ENCODE peak calls at places on chromosomes 4 and X, in six cellular contexts. One of them, this sample, is unnamed.
A peak's percentile ranks its signal among the peaks of the same experiment; 100 is the strongest.

GRCh38 chr4:91838181-91838861 is 465.4 kb upstream of the GRID2 start:
- DNase-seq in substantia nigra: no peak
- DNase-seq in sciatic nerve: no peak
- DNase-seq in NCI-H2171: no peak
- DNase-seq in mammary epithelial cell: no peak
- DNase-seq in HFF-Myc: no peak
- DNase-seq in this sample: no peak

GRCh38 chrX:1249101-1249887 is 19.3 kb upstream of the CSF2RA start:
- DNase-seq in substantia nigra: no peak
- DNase-seq in HFF-Myc: peak; percentile 70
- DNase-seq in mammary epithelial cell: no peak
- DNase-seq in NCI-H2171: no peak
- DNase-seq in sciatic nerve: peak; percentile 67
- DNase-seq in this sample: no peak

GRCh38 chr4:112552668-112553067 is 36.7 kb upstream of the NEUROG2 start:
- DNase-seq in HFF-Myc: peak; percentile 26
- DNase-seq in mammary epithelial cell: peak; percentile 60
- DNase-seq in substantia nigra: no peak
- DNase-seq in NCI-H2171: no peak
- DNase-seq in sciatic nerve: no peak
- DNase-seq in this sample: no peak

GRCh38 chrX:115332832-115333231 is 43.3 kb downstream of the LUZP4 start:
- DNase-seq in substantia nigra: no peak
- DNase-seq in mammary epithelial cell: no peak
- DNase-seq in NCI-H2171: no peak
- DNase-seq in sciatic nerve: no peak
- DNase-seq in HFF-Myc: no peak
- DNase-seq in this sample: no peak

GRCh38 chr4:5460106-5460801 is 248.1 kb downstream of the EVC2 start:
- DNase-seq in substantia nigra: no peak
- DNase-seq in mammary epithelial cell: no peak
- DNase-seq in NCI-H2171: no peak
- DNase-seq in sciatic nerve: no peak
- DNase-seq in HFF-Myc: no peak
- DNase-seq in this sample: peak; percentile 12

GRCh38 chr4:14168919-14169318 is 541.4 kb upstream of the BOD1L1 start:
- DNase-seq in NCI-H2171: no peak
- DNase-seq in sciatic nerve: peak; percentile 68
- DNase-seq in HFF-Myc: peak; percentile 43
- DNase-seq in mammary epithelial cell: peak; percentile 96
- DNase-seq in substantia nigra: no peak
- DNase-seq in this sample: no peak

GRCh38 chr4:31366041-31366440 is 645.9 kb downstream of the PCDH7 start:
- DNase-seq in sciatic nerve: no peak
- DNase-seq in HFF-Myc: no peak
- DNase-seq in substantia nigra: no peak
- DNase-seq in NCI-H2171: no peak
- DNase-seq in mammary epithelial cell: peak; percentile 10
- DNase-seq in this sample: no peak

GRCh38 chr4:128516568-128516967 is 229.0 kb upstream of the PGRMC2 start:
- DNase-seq in mammary epithelial cell: no peak
- DNase-seq in NCI-H2171: no peak
- DNase-seq in sciatic nerve: no peak
- DNase-seq in substantia nigra: no peak
- DNase-seq in HFF-Myc: peak; percentile 90
- DNase-seq in this sample: no peak

GRCh38 chr4:1727117-1728031 is 6.1 kb downstream of the TACC3 start:
- DNase-seq in NCI-H2171: no peak
- DNase-seq in substantia nigra: no peak
- DNase-seq in mammary epithelial cell: peak; percentile 91
- DNase-seq in HFF-Myc: peak; percentile 65
- DNase-seq in sciatic nerve: peak; percentile 76
- DNase-seq in this sample: no peak

GRCh38 chrX:103461156-103461555 is 58.1 kb downstream of the RAB40A start:
- DNase-seq in substantia nigra: no peak
- DNase-seq in mammary epithelial cell: no peak
- DNase-seq in NCI-H2171: no peak
- DNase-seq in sciatic nerve: no peak
- DNase-seq in HFF-Myc: no peak
- DNase-seq in this sample: no peak

GRCh38 chr4:91322961-91323360 is 980.8 kb upstream of the GRID2 start:
- DNase-seq in HFF-Myc: no peak
- DNase-seq in substantia nigra: no peak
- DNase-seq in sciatic nerve: no peak
- DNase-seq in NCI-H2171: no peak
- DNase-seq in mammary epithelial cell: no peak
- DNase-seq in this sample: no peak

GRCh38 chr4:7330811-7331681 is 103.7 kb downstream of the PSAPL1 start:
- DNase-seq in NCI-H2171: no peak
- DNase-seq in mammary epithelial cell: no peak
- DNase-seq in sciatic nerve: no peak
- DNase-seq in HFF-Myc: no peak
- DNase-seq in substantia nigra: no peak
- DNase-seq in this sample: no peak

GRCh38 chr4:119103263-119103662 is 32.4 kb upstream of the MYOZ2 start:
- DNase-seq in sciatic nerve: no peak
- DNase-seq in HFF-Myc: peak; percentile 96
- DNase-seq in substantia nigra: no peak
- DNase-seq in NCI-H2171: no peak
- DNase-seq in mammary epithelial cell: peak; percentile 96
- DNase-seq in this sample: no peak

GRCh38 chrX:20284444-20284843 is 17.7 kb upstream of the RPS6KA3 start:
- DNase-seq in HFF-Myc: no peak
- DNase-seq in sciatic nerve: no peak
- DNase-seq in NCI-H2171: no peak
- DNase-seq in substantia nigra: no peak
- DNase-seq in mammary epithelial cell: no peak
- DNase-seq in this sample: no peak

GRCh38 chrX:104253567-104254441 is 929 bp downstream of the ESX1 start:
- DNase-seq in mammary epithelial cell: peak; percentile 0
- DNase-seq in NCI-H2171: no peak
- DNase-seq in HFF-Myc: no peak
- DNase-seq in sciatic nerve: no peak
- DNase-seq in substantia nigra: no peak
- DNase-seq in this sample: no peak

GRCh38 chr4:8893624-8894423 is 22.2 kb upstream of the HMX1 start:
- DNase-seq in NCI-H2171: no peak
- DNase-seq in substantia nigra: no peak
- DNase-seq in HFF-Myc: no peak
- DNase-seq in sciatic nerve: no peak
- DNase-seq in mammary epithelial cell: no peak
- DNase-seq in this sample: no peak

GRCh38 chr4:47122592-47123291 is 91.4 kb downstream of the GABRB1 start:
- DNase-seq in substantia nigra: peak; percentile 52
- DNase-seq in NCI-H2171: peak; percentile 16
- DNase-seq in sciatic nerve: peak; percentile 54
- DNase-seq in mammary epithelial cell: peak; percentile 58
- DNase-seq in HFF-Myc: peak; percentile 44
- DNase-seq in this sample: peak; percentile 83

GRCh38 chrX:22159071-22159470 is 113.6 kb upstream of the CBLL2 start:
- DNase-seq in sciatic nerve: no peak
- DNase-seq in HFF-Myc: no peak
- DNase-seq in NCI-H2171: no peak
- DNase-seq in substantia nigra: no peak
- DNase-seq in mammary epithelial cell: peak; percentile 31
- DNase-seq in this sample: no peak

GRCh38 chr4:87932718-87933136 is 42.8 kb upstream of the SPP1 start:
- DNase-seq in HFF-Myc: no peak
- DNase-seq in mammary epithelial cell: no peak
- DNase-seq in sciatic nerve: no peak
- DNase-seq in substantia nigra: no peak
- DNase-seq in NCI-H2171: no peak
- DNase-seq in this sample: no peak

GRCh38 chr4:168021666-168022065 is 70.7 kb upstream of the ANXA10 start:
- DNase-seq in NCI-H2171: no peak
- DNase-seq in sciatic nerve: no peak
- DNase-seq in mammary epithelial cell: peak; percentile 56
- DNase-seq in substantia nigra: no peak
- DNase-seq in HFF-Myc: no peak
- DNase-seq in this sample: no peak

GRCh38 chr4:180947421-180947820 is 1295.8 kb upstream of the TENM3 start:
- DNase-seq in substantia nigra: no peak
- DNase-seq in HFF-Myc: no peak
- DNase-seq in sciatic nerve: no peak
- DNase-seq in mammary epithelial cell: peak; percentile 39
- DNase-seq in NCI-H2171: no peak
- DNase-seq in this sample: no peak

GRCh38 chrX:22095306-22095705 is 63.2 kb downstream of the PHEX start:
- DNase-seq in sciatic nerve: peak; percentile 57
- DNase-seq in substantia nigra: no peak
- DNase-seq in HFF-Myc: no peak
- DNase-seq in NCI-H2171: no peak
- DNase-seq in mammary epithelial cell: no peak
- DNase-seq in this sample: no peak

GRCh38 chr4:80228460-80228859 is 31.2 kb downstream of the PRDM8 start:
- DNase-seq in NCI-H2171: no peak
- DNase-seq in mammary epithelial cell: no peak
- DNase-seq in sciatic nerve: no peak
- DNase-seq in HFF-Myc: no peak
- DNase-seq in substantia nigra: no peak
- DNase-seq in this sample: no peak

GRCh38 chr4:15754323-15754722 is 23.8 kb upstream of the CD38 start:
- DNase-seq in substantia nigra: no peak
- DNase-seq in NCI-H2171: no peak
- DNase-seq in HFF-Myc: no peak
- DNase-seq in sciatic nerve: no peak
- DNase-seq in mammary epithelial cell: no peak
- DNase-seq in this sample: no peak

GRCh38 chr4:145808848-145809512 is 129.0 kb downstream of the C4orf51 start:
- DNase-seq in mammary epithelial cell: no peak
- DNase-seq in substantia nigra: no peak
- DNase-seq in HFF-Myc: no peak
- DNase-seq in NCI-H2171: no peak
- DNase-seq in sciatic nerve: no peak
- DNase-seq in this sample: no peak

GRCh38 chrX:43676960-43677582 is 21.0 kb downstream of the MAOA start:
- DNase-seq in HFF-Myc: no peak
- DNase-seq in mammary epithelial cell: peak; percentile 6
- DNase-seq in sciatic nerve: no peak
- DNase-seq in substantia nigra: no peak
- DNase-seq in NCI-H2171: no peak
- DNase-seq in this sample: no peak

GRCh38 chrX:101595739-101596419 is 21.9 kb downstream of the ARMCX6 start:
- DNase-seq in HFF-Myc: peak; percentile 33
- DNase-seq in NCI-H2171: peak; percentile 3
- DNase-seq in substantia nigra: peak; percentile 9
- DNase-seq in sciatic nerve: no peak
- DNase-seq in mammary epithelial cell: peak; percentile 48
- DNase-seq in this sample: peak; percentile 36

GRCh38 chrX:72255445-72255844 is 16.6 kb upstream of the ERCC6L start:
- DNase-seq in sciatic nerve: no peak
- DNase-seq in substantia nigra: no peak
- DNase-seq in NCI-H2171: peak; percentile 11
- DNase-seq in HFF-Myc: no peak
- DNase-seq in mammary epithelial cell: no peak
- DNase-seq in this sample: no peak

GRCh38 chr4:8296491-8296890 is 26.9 kb downstream of the HTRA3 start:
- DNase-seq in substantia nigra: no peak
- DNase-seq in HFF-Myc: no peak
- DNase-seq in NCI-H2171: no peak
- DNase-seq in sciatic nerve: no peak
- DNase-seq in mammary epithelial cell: no peak
- DNase-seq in this sample: no peak

GRCh38 chr4:131632877-131633276 is 1516.2 kb upstream of the PCDH10 start:
- DNase-seq in sciatic nerve: no peak
- DNase-seq in mammary epithelial cell: no peak
- DNase-seq in HFF-Myc: no peak
- DNase-seq in substantia nigra: no peak
- DNase-seq in NCI-H2171: no peak
- DNase-seq in this sample: no peak

GRCh38 chr4:107937040-107937439 is 5.7 kb downstream of the CYP2U1 start:
- DNase-seq in NCI-H2171: no peak
- DNase-seq in sciatic nerve: no peak
- DNase-seq in mammary epithelial cell: no peak
- DNase-seq in HFF-Myc: no peak
- DNase-seq in substantia nigra: no peak
- DNase-seq in this sample: no peak

GRCh38 chr4:80093563-80093962 is 20.5 kb upstream of the ANTXR2 start:
- DNase-seq in HFF-Myc: no peak
- DNase-seq in mammary epithelial cell: no peak
- DNase-seq in substantia nigra: no peak
- DNase-seq in NCI-H2171: no peak
- DNase-seq in sciatic nerve: no peak
- DNase-seq in this sample: no peak

GRCh38 chrX:43581888-43582539 is 74.1 kb upstream of the MAOA start:
- DNase-seq in HFF-Myc: no peak
- DNase-seq in mammary epithelial cell: peak; percentile 73
- DNase-seq in NCI-H2171: no peak
- DNase-seq in sciatic nerve: no peak
- DNase-seq in substantia nigra: no peak
- DNase-seq in this sample: no peak

GRCh38 chr4:46258436-46258835 is 131.5 kb downstream of the GABRA2 start:
- DNase-seq in HFF-Myc: no peak
- DNase-seq in sciatic nerve: no peak
- DNase-seq in mammary epithelial cell: no peak
- DNase-seq in substantia nigra: no peak
- DNase-seq in NCI-H2171: no peak
- DNase-seq in this sample: peak; percentile 64